ENCODE peak calls at places on chromosome 17, in ten cellular contexts. B, V, L, T, W, A, H, Q, M and Y are unnamed samples.

GRCh38 chr17:53490447-53490968 is 332.2 kb upstream of the KIF2B start:
- DNase-seq in L (no peak), H (no peak), A (no peak), T (no peak), W (no peak), B (no peak), Q (no peak), V (no peak), M (no peak), Y (no peak)

GRCh38 chr17:33520404-33521032 is 227.4 kb upstream of the ASIC2 start:
- DNase-seq in L (no peak), T (peak; percentile 41), M (peak; percentile 1), H (peak; percentile 34), Q (peak; percentile 30), W (no peak), B (peak; percentile 23), A (no peak), V (peak; percentile 46), Y (peak; percentile 60)

GRCh38 chr17:38428150-38428642 is at the start of gene ARHGAP23:
- DNase-seq in H (peak; percentile 69), Q (peak; percentile 64), B (no peak), V (peak; percentile 57), T (peak; percentile 64), M (peak; percentile 72), W (no peak), L (peak; percentile 89), A (peak; percentile 82), Y (peak; percentile 18)

GRCh38 chr17:56613131-56613530 is 19.6 kb downstream of the NOG start:
- DNase-seq in W (no peak), Q (no peak), V (no peak), T (no peak), B (no peak), A (no peak), H (no peak), M (no peak), L (no peak), Y (no peak)

GRCh38 chr17:310111-311010 is 42.2 kb downstream of the RPH3AL start:
- DNase-seq in L (peak; percentile 47), T (no peak), B (no peak), W (no peak), A (no peak), H (no peak), V (no peak), M (no peak), Q (no peak), Y (no peak)

GRCh38 chr17:35337364-35337763 is 36.1 kb downstream of the SLFN11 start:
- DNase-seq in M (no peak), H (no peak), A (no peak), L (no peak), B (no peak), Q (no peak), T (no peak), W (no peak), V (no peak), Y (no peak)

GRCh38 chr17:37598145-37598544 is 11.1 kb downstream of the SYNRG start:
- DNase-seq in V (no peak), H (no peak), Q (no peak), T (no peak), L (no peak), W (no peak), B (no peak), M (no peak), A (no peak), Y (peak; percentile 50)

GRCh38 chr17:38606646-38607611 is 1.2 kb upstream of the SRCIN1 start:
- DNase-seq in H (no peak), Q (peak; percentile 77), M (no peak), W (no peak), T (peak; percentile 49), V (no peak), A (peak; percentile 78), L (peak; percentile 88), B (no peak), Y (no peak)

GRCh38 chr17:3400008-3400407 is 1.8 kb upstream of the OR1E1 start:
- DNase-seq in H (no peak), M (no peak), A (no peak), Q (no peak), W (no peak), V (no peak), B (no peak), T (no peak), L (no peak), Y (no peak)

GRCh38 chr17:1367351-1367745 is 32.7 kb downstream of the YWHAE start:
- DNase-seq in T (no peak), B (no peak), M (peak; percentile 31), W (no peak), V (no peak), Q (no peak), L (no peak), A (peak; percentile 3), H (no peak), Y (no peak)

GRCh38 chr17:79978545-79978852 is 57.2 kb downstream of the TBC1D16 start:
- DNase-seq in W (no peak), L (peak; percentile 62), B (no peak), H (peak; percentile 74), A (no peak), V (no peak), T (no peak), Q (no peak), M (no peak), Y (no peak)

DNA sequence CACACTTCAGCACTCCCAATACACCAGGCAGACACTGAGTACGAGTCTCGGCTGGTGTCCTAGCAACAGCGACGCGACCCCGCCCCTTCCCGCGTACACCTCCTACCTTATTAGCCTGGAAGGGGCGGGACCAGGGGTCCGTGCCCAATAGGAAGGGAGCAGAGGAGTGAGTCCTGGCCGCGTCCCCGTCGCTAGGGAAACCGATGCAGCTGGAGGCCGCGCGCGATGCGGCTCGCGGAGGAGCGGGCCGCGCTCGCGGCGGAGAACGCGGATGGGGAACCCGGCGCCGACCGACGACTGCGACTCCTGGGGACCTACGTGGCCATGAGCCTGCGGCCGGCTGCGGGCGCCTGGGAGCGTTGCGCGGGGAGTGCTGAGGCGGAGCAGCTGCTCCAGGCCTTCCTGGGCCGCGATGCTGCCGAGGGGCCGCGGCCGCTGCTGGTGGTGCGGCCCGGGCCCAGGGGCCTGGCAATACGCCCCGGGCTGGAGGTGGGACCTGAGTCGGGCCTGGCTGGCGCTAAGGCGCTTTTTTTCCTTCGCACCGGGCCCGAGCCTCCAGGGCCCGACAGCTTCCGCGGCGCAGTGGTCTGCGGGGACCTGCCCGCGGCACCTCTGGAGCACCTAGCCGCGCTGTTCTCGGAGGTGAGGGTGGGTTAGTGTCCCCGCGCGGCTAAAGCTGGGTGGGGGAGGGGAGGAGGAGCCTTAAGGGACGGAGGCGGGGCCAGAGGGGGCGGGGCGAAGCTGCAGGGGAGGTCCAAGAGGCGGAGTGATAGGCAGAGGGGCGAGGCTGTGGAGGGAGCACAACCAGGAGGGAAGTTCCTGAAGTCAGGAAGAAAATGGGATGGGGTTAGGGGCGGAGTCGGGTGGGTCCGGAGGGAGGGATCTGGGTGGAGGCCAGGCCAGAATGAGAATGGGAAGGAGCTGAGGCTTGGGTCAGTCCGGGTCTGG is at the start of gene DNAH9:
- DNase-seq in B (peak; percentile 95), L (peak; percentile 97), Q (peak; percentile 99), A (peak; percentile 94), T (peak; percentile 98), H (peak; percentile 99), M (no peak), V (peak; percentile 77), W (peak; percentile 94), Y (peak; percentile 50)
- TF ChIP-seq POLR2A in B (no peak), L (no peak), Q (peak; percentile 33), A (no peak), T (no peak), H (peak; percentile 62), M (no peak), V (no peak), W (no peak), Y (no peak)

DNA sequence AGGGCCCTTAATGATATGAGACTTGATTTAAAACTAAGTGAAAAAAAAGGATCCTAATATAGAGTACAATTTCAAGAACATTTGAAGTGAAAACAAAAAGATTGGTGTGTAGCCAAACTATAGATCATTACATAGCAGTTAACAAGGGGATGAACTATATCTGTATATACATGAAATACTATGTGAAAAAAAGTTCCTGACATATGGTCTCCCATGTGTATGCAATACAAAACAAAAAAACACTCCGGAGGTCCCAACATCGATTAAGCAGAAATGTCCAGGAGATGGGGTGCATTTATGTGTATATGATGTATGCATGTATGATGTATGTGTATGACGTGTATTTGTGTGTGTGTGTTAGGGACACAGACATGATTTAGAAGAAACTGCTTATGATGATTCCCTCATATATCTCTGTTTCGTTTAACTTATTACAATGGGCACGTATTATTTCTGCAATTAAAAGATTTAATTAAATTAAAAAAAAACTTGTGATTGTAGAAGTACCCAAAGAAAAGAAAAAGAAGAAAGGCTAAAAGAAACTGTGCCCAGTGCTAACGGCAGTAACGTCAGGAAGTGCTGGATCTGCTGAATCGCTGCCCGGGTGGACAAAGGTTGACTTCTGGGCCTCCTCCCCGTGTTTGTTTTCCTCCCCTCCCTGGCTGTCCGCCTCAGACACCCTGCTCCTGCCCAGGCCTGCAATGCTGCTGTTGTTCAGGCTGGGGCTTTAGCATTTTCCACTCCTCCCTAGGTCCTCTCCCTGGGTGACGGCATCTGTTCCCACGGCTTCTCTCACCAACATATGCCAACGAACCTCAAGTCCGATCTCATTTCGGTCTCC is 36.9 kb downstream of the TBX4 start:
- DNase-seq in A (no peak), V (peak; percentile 42), T (peak; percentile 61), M (no peak), Q (peak; percentile 74), W (no peak), L (no peak), B (no peak), H (no peak), Y (no peak)
- TF ChIP-seq POLR2A in A (no peak), V (no peak), T (no peak), M (no peak), Q (no peak), W (no peak), L (no peak), B (no peak), H (no peak), Y (no peak)

DNA sequence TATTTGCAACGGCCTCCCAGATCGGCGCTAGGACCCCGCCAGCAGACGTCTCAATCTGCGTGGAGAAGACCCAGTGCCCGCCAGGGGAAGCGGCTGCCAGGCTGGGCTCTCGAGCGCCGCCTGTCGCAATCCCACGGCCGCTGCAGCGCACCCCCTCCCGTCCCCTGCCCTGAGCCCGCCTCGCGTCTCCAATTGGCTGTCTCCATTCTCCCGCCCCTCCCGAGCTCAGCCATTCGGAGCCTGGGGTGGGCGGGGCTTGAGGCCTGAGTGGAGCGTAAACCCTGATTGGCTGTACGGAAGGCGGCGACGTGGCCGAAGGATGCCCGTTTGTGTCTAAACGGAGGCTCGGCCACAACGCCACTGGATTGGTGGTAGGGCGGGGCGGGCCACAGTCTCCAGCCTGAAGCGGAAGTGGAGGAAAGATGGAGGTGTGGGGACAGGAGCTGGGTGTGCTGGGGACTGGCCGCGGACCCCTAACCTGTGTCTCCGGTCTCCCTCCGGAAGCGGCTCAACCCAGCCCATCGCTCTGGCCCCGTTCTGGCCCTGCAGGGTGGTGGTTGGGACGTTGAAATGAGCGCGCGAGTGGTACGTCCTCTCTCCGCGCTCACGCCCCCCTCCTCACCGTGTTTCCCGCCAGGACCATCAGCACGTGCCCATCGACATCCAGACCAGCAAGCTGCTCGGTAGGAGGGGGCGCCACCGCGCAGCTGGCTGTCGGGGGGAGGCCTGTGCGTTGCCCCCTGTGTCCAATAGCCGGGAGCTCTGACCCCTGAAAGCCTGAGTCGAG is at the start of gene CDK5RAP3:
- DNase-seq in W (peak; percentile 100), Q (peak; percentile 100), A (peak; percentile 100), L (peak; percentile 100), M (peak; percentile 99), V (peak; percentile 100), T (peak; percentile 100), B (peak; percentile 100), H (peak; percentile 100), Y (peak; percentile 99)
- TF ChIP-seq POLR2A in W (no peak), Q (peak; percentile 79), A (peak; percentile 65), L (peak; percentile 75), M (peak; percentile 87), V (peak; percentile 88), T (no peak), B (peak; percentile 48), H (peak; percentile 78), Y (peak; percentile 91)

GRCh38 chr17:49191917-49192741 is 18.2 kb downstream of the GNGT2 start:
- DNase-seq in M (peak; percentile 77), L (peak; percentile 97), V (peak; percentile 98), T (peak; percentile 94), Q (peak; percentile 94), A (peak; percentile 91), H (peak; percentile 92), W (peak; percentile 95), B (peak; percentile 97), Y (peak; percentile 95)
- TF ChIP-seq POLR2A in M (peak; percentile 55), L (no peak), V (peak; percentile 29), T (no peak), Q (no peak), A (peak; percentile 7), H (no peak), W (no peak), B (no peak), Y (peak; percentile 44)